ENCODE peak calls at places on chromosomes 5 and 9, in six cellular contexts. M is sigmoid colon, Z is upper lobe of right lung, D is psoas muscle, B is fibroblast of lung, V is tibial artery. U is an unnamed sample.

GRCh38 chr9:93247099-93247865 is 63.3 kb downstream of the WNK2 start:
- DNase-seq in M (no peak), Z (no peak), D (peak; percentile 7), B (no peak), V (no peak), U (no peak)

GRCh38 chr5:138953370-138954256 is 78.5 kb upstream of the LRRTM2 start:
- DNase-seq in M (peak; percentile 96), Z (peak; percentile 88), D (peak; percentile 87), B (peak; percentile 83), V (peak; percentile 92), U (peak; percentile 10)

GRCh38 chr5:31114817-31115216 is 78.7 kb upstream of the CDH6 start:
- DNase-seq in M (no peak), Z (no peak), D (no peak), B (no peak), V (no peak), U (no peak)

GRCh38 chr5:149471406-149472183 is 79.6 kb downstream of the CSNK1A1 start:
- DNase-seq in M (no peak), Z (no peak), D (no peak), B (peak; percentile 76), V (peak; percentile 56), U (no peak)

GRCh38 chr9:15606667-15607472 is 54.0 kb downstream of the CCDC171 start:
- DNase-seq in M (no peak), Z (no peak), D (no peak), B (peak; percentile 65), V (no peak), U (no peak)

GRCh38 chr9:6564370-6564769 is 81.2 kb downstream of the GLDC start:
- DNase-seq in M (no peak), Z (no peak), D (no peak), B (peak; percentile 18), V (no peak), U (peak; percentile 4)

GRCh38 chr9:14277202-14277601 is 36.7 kb downstream of the NFIB start:
- DNase-seq in M (no peak), Z (no peak), D (peak; percentile 18), B (peak; percentile 88), V (no peak), U (no peak)

GRCh38 chr5:139282195-139282557 is 11.4 kb upstream of the MATR3 start:
- DNase-seq in M (no peak), Z (no peak), D (no peak), B (peak; percentile 52), V (no peak), U (no peak)

GRCh38 chr5:119943148-119943547 is 313.8 kb downstream of the FAM170A start:
- DNase-seq in M (no peak), Z (no peak), D (no peak), B (peak; percentile 63), V (no peak), U (peak; percentile 2)

GRCh38 chr9:123053711-123054110 is 20.2 kb downstream of the GPR21 start:
- DNase-seq in M (no peak), Z (no peak), D (no peak), B (no peak), V (no peak), U (no peak)

GRCh38 chr9:136407911-136408310 is 2.5 kb downstream of the ENTR1 start:
- DNase-seq in M (no peak), Z (no peak), D (no peak), B (no peak), V (no peak), U (no peak)

GRCh38 chr5:134088994-134089560 is 25.4 kb upstream of the TCF7 start:
- DNase-seq in M (no peak), Z (no peak), D (no peak), B (no peak), V (no peak), U (no peak)

GRCh38 chr9:128625391-128626145 is 31.1 kb downstream of the DYNC2I2 start:
- DNase-seq in M (no peak), Z (no peak), D (no peak), B (no peak), V (no peak), U (no peak)

GRCh38 chr5:56012281-56012963 is 17.7 kb upstream of the IL6ST start:
- DNase-seq in M (no peak), Z (no peak), D (no peak), B (no peak), V (no peak), U (peak; percentile 38)

GRCh38 chr5:62273691-62274090 is 32.3 kb upstream of the KIF2A start:
- DNase-seq in M (no peak), Z (no peak), D (no peak), B (no peak), V (no peak), U (no peak)

GRCh38 chr9:8365029-8365428 is 565.5 kb upstream of the DMAC1 start:
- DNase-seq in M (no peak), Z (no peak), D (no peak), B (peak; percentile 79), V (no peak), U (peak; percentile 5)

GRCh38 chr5:158384535-158385421 is 525.8 kb upstream of the CLINT1 start:
- DNase-seq in M (peak; percentile 56), Z (no peak), D (peak; percentile 22), B (peak; percentile 97), V (no peak), U (peak; percentile 83)

GRCh38 chr5:82307431-82307830 is 29.3 kb upstream of the RPS23 start:
- DNase-seq in M (no peak), Z (no peak), D (no peak), B (peak; percentile 44), V (no peak), U (no peak)

GRCh38 chr9:90343360-90343759 is 299.3 kb downstream of the DIRAS2 start:
- DNase-seq in M (no peak), Z (no peak), D (no peak), B (peak; percentile 21), V (no peak), U (no peak)

GRCh38 chr9:136333045-136333444 is 5.7 kb downstream of the GPSM1 start:
- DNase-seq in M (no peak), Z (no peak), D (no peak), B (no peak), V (no peak), U (no peak)

GRCh38 chr9:5838884-5839571 is 6.1 kb upstream of the ERMP1 start:
- DNase-seq in M (no peak), Z (no peak), D (no peak), B (peak; percentile 31), V (no peak), U (no peak)

GRCh38 chr5:123496892-123497291 is 15.1 kb upstream of the CSNK1G3 start:
- DNase-seq in M (no peak), Z (no peak), D (no peak), B (peak; percentile 52), V (no peak), U (no peak)

GRCh38 chr5:36915653-36916052 is 39.1 kb downstream of the NIPBL start:
- DNase-seq in M (no peak), Z (no peak), D (no peak), B (no peak), V (no peak), U (no peak)

GRCh38 chr5:117590944-117591343 is 1016.3 kb upstream of the SEMA6A start:
- DNase-seq in M (no peak), Z (no peak), D (no peak), B (peak; percentile 26), V (no peak), U (no peak)

DNA sequence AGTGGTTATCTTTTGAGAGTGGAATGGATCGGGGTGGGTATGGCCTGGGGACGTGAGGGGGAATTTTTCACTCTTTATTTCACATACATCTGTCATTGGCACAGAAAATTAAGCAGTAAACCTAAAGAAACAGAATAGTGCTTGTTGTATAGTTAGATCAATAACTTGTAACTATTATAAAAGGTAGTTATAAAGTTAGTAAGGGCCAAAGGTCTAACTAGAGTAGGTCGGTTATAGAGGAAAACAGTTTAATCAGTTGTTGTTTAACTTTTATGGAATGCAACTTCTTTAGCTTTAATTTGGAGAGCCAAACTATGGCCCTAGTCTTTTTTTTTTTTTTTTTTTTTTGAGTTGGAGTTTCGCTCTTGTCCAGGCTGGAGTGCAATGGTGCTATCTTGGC is 66.0 kb upstream of the ABL1 start:
- DNase-seq in M (no peak), Z (no peak), D (no peak), B (no peak), V (no peak), U (no peak)
- TF ChIP-seq CTCF in M (no peak), Z (no peak), D (no peak), B (no peak), V (no peak), U (no peak)

GRCh38 chr5:171869956-171870355 is 84.3 kb downstream of the SMIM23 start:
- DNase-seq in M (no peak), Z (no peak), D (no peak), B (no peak), V (no peak), U (no peak)

GRCh38 chr5:171872666-171873065 is 87.0 kb downstream of the SMIM23 start:
- DNase-seq in M (no peak), Z (no peak), D (no peak), B (no peak), V (no peak), U (no peak)

GRCh38 chr5:171868236-171868635 is 82.6 kb downstream of the SMIM23 start:
- DNase-seq in M (no peak), Z (no peak), D (no peak), B (no peak), V (no peak), U (no peak)

GRCh38 chr5:171874210-171874609 is 88.6 kb downstream of the SMIM23 start:
- DNase-seq in M (no peak), Z (no peak), D (no peak), B (peak; percentile 72), V (no peak), U (peak; percentile 13)
- H3K36me3 ChIP-seq in M (no peaks in the 10 kb centered on the region), Z (peaks cover 75% of the 10 kb centered on the region), D (peaks cover 86% of the 10 kb centered on the region), B (peaks cover 4% of the 10 kb centered on the region), V (peaks cover 53% of the 10 kb centered on the region), U (peaks cover 12% of the 10 kb centered on the region)

GRCh38 chr5:73135429-73136276 is 15.3 kb downstream of the TMEM171 start:
- DNase-seq in M (no peak), Z (no peak), D (no peak), B (peak; percentile 30), V (no peak), U (no peak)
- TF ChIP-seq CTCF in M (no peak), Z (peak; percentile 20), D (no peak), B (peak; percentile 56), V (no peak), U (peak; percentile 70)

GRCh38 chr5:1464096-1464446 is 18.8 kb upstream of the SLC6A3 start:
- DNase-seq in M (no peak), Z (peak; percentile 54), D (no peak), B (no peak), V (peak; percentile 52), U (no peak)

GRCh38 chr5:1463326-1464095 is 18.3 kb upstream of the SLC6A3 start:
- DNase-seq in M (no peak), Z (no peak), D (peak; percentile 7), B (no peak), V (no peak), U (no peak)

GRCh38 chr5:1462358-1462757 is 17.1 kb upstream of the SLC6A3 start:
- DNase-seq in M (peak; percentile 34), Z (peak; percentile 61), D (peak; percentile 7), B (no peak), V (peak; percentile 41), U (no peak)

GRCh38 chr5:1460054-1460682 is 14.9 kb upstream of the SLC6A3 start:
- DNase-seq in M (peak; percentile 33), Z (no peak), D (peak; percentile 4), B (no peak), V (peak; percentile 25), U (no peak)

DNA sequence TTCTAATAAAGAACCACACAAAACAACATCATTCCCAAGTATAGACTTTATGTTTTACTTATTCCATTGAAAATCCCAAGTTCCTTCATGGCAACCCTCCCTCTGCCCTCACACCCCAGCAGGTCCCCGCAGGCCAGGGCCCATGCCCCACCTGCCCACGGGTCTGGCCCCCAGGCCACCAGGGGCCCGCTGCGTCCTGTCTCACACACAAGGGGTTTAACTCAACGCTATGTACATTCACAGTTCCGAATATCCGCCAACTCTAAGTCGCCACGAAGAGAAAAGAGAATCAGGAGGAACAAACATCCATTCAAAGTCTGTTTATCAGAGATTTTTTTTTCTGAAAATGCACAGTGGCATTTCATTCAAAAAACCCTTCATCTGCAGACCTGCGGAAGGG is 16.2 kb upstream of the SLC6A3 start:
- DNase-seq in M (peak; percentile 29), Z (peak; percentile 57), D (peak; percentile 0), B (no peak), V (peak; percentile 39), U (no peak)
- H3K36me3 ChIP-seq in M (peaks cover 5% of the 10 kb centered on the region), Z (peaks cover 51% of the 10 kb centered on the region), D (peaks cover 19% of the 10 kb centered on the region), B (peaks cover 34% of the 10 kb centered on the region), V (peaks cover 48% of the 10 kb centered on the region), U (peaks cover 19% of the 10 kb centered on the region)